ENCODE peak calls at places on chromosomes 5 and 9, in eight cellular contexts. R is transverse colon; P is OCI-LY7; G is psoas muscle; Q is A549; U is CD8-positive, alpha-beta T cell; K is kidney epithelial cell; N is fibroblast of the aortic adventitia. S is an unnamed sample.

GRCh38 chr5:67842806-67843205 is 372.8 kb upstream of the PIK3R1 start:
- DNase-seq in Q (no peak), R (no peak), U (no peak), P (no peak), N (peak; percentile 11), K (no peak), G (no peak), S (no peak)

GRCh38 chr5:89342106-89342876 is 459.3 kb upstream of the MEF2C start:
- DNase-seq in Q (no peak), G (no peak), P (no peak), K (peak; percentile 9), N (peak; percentile 83), R (no peak), U (no peak), S (peak; percentile 72)

GRCh38 chr5:43635374-43635773 is 32.4 kb downstream of the NNT start:
- DNase-seq in P (no peak), N (no peak), Q (no peak), U (no peak), R (no peak), G (no peak), K (no peak), S (no peak)

GRCh38 chr5:14165375-14166091 is 22.4 kb downstream of the TRIO start:
- DNase-seq in G (no peak), R (no peak), K (peak; percentile 90), Q (peak; percentile 89), P (no peak), U (no peak), N (peak; percentile 72), S (peak; percentile 67)

GRCh38 chr5:140301136-140301535 is 1.8 kb downstream of the PFDN1 start:
- DNase-seq in R (no peak), G (no peak), N (no peak), Q (no peak), U (no peak), P (no peak), K (no peak), S (no peak)

GRCh38 chr9:75046725-75047345 is 18.7 kb upstream of the CARNMT1 start:
- DNase-seq in P (no peak), G (no peak), Q (no peak), N (no peak), R (no peak), U (no peak), K (no peak), S (no peak)

GRCh38 chr5:45189481-45189880 is 380.7 kb downstream of the MRPS30 start:
- DNase-seq in N (no peak), P (no peak), U (no peak), R (no peak), Q (no peak), G (no peak), K (no peak), S (no peak)

GRCh38 chr5:120517607-120518252 is 53.6 kb downstream of the PRR16 start:
- DNase-seq in P (no peak), G (no peak), N (peak; percentile 16), K (no peak), Q (no peak), U (no peak), R (no peak), S (no peak)

GRCh38 chr9:136832581-136832980 is 9.7 kb upstream of the AJM1 start:
- DNase-seq in P (no peak), Q (no peak), U (no peak), G (no peak), N (no peak), K (no peak), R (no peak), S (no peak)

GRCh38 chr5:179550511-179551342 is at the start of gene RUFY1:
- DNase-seq in U (peak; percentile 69), K (no peak), N (peak; percentile 73), P (peak; percentile 81), G (peak; percentile 92), Q (peak; percentile 81), R (peak; percentile 87), S (peak; percentile 22)

GRCh38 chr5:56900395-56900794 is 9.0 kb upstream of the SETD9 start:
- DNase-seq in N (peak; percentile 38), R (no peak), K (no peak), G (no peak), P (no peak), Q (no peak), U (no peak), S (peak; percentile 3)

GRCh38 chr5:50967388-50968039 is 301.1 kb downstream of the PARP8 start:
- DNase-seq in Q (no peak), U (no peak), R (no peak), G (no peak), N (no peak), K (no peak), P (no peak), S (no peak)

GRCh38 chr5:143824851-143825720 is 13.1 kb downstream of the HMHB1 start:
- DNase-seq in N (peak; percentile 84), U (peak; percentile 64), G (peak; percentile 87), Q (peak; percentile 69), R (peak; percentile 86), P (peak; percentile 86), K (peak; percentile 18), S (peak; percentile 45)

GRCh38 chr9:108056083-108056804 is 566.7 kb upstream of the KLF4 start:
- DNase-seq in R (no peak), N (peak; percentile 41), Q (no peak), G (no peak), K (no peak), P (no peak), U (no peak), S (no peak)

GRCh38 chr5:83562817-83563557 is 91.4 kb downstream of the VCAN start:
- DNase-seq in Q (no peak), P (no peak), G (no peak), U (no peak), R (no peak), N (peak; percentile 81), K (no peak), S (no peak)

GRCh38 chr5:72723584-72723983 is 92.9 kb upstream of the TNPO1 start:
- DNase-seq in U (no peak), Q (no peak), P (no peak), R (no peak), K (no peak), N (no peak), G (no peak), S (no peak)

GRCh38 chr5:15623794-15624193 is 123.8 kb downstream of the FBXL7 start:
- DNase-seq in Q (no peak), P (no peak), K (no peak), N (no peak), U (no peak), G (no peak), R (no peak), S (no peak)

GRCh38 chr9:570187-570586 is 271.3 kb upstream of the DMRT1 start:
- DNase-seq in U (no peak), G (no peak), K (no peak), Q (no peak), N (no peak), P (peak; percentile 46), R (no peak), S (no peak)

GRCh38 chr5:133370281-133370890 is 242.0 kb downstream of the FSTL4 start:
- DNase-seq in N (peak; percentile 9), R (no peak), U (no peak), P (no peak), G (no peak), K (no peak), Q (no peak), S (no peak)

GRCh38 chr5:150780180-150780692 is 1.7 kb downstream of the SMIM3 start:
- DNase-seq in Q (no peak), K (peak; percentile 71), U (no peak), N (peak; percentile 39), P (no peak), R (peak; percentile 59), G (peak; percentile 67), S (no peak)
- H3K4me3 ChIP-seq in Q (no peak overlapping the region), K (peak overlapping the region; percentile 56), U (no peak overlapping the region), N (peak overlapping the region; percentile 87), P (no peak overlapping the region), R (peak overlapping the region; percentile 53), G (peak overlapping the region; percentile 79), S (peak overlapping the region; percentile 78)

GRCh38 chr5:102545175-102545574 is 46.4 kb upstream of the SLCO6A1 start:
- DNase-seq in U (no peak), G (no peak), P (no peak), K (no peak), Q (no peak), N (no peak), R (no peak), S (no peak)
- TF ChIP-seq CTCF in U (no peak), G (no peak), P (peak; percentile 20), K (peak; percentile 43), Q (no peak), N (peak; percentile 30), R (no peak), S (peak; percentile 25)

DNA sequence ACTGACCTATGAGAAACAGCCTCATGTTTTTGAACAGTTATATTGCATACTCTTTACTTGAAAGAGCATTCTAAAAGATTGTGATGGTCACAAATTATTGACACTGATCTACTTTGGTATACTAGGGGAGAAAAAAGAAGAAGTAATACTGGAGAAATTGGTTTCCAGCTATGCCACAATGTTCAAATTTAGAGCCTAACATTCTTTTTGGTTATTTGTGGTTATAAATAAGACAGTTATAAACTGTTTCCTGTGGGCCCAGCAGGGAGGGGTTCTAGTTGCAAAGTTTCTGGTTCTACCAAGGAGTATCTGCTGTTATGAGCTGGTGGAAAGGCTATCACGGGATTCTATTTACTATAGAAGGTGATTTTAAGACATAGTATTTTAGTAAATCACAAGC is 4.8 kb downstream of the CWC27 start:
- DNase-seq in Q (no peak), N (no peak), G (no peak), R (no peak), P (peak; percentile 9), K (no peak), U (no peak), S (no peak)
- H3K4me3 ChIP-seq in Q (no peak overlapping the region), N (no peak overlapping the region), G (no peak overlapping the region), R (no peak overlapping the region), P (no peak overlapping the region), K (no peak overlapping the region), U (no peak overlapping the region), S (no peak overlapping the region)

GRCh38 chr9:118533850-118534249 is 829.6 kb downstream of the TLR4 start:
- DNase-seq in P (no peak), R (no peak), N (no peak), U (no peak), G (no peak), K (no peak), Q (no peak), S (no peak)

GRCh38 chr9:118529624-118530214 is 825.5 kb downstream of the TLR4 start:
- DNase-seq in U (no peak), P (no peak), R (no peak), G (no peak), N (no peak), K (no peak), Q (no peak), S (no peak)

GRCh38 chr9:118529210-118529609 is 825.0 kb downstream of the TLR4 start:
- DNase-seq in K (no peak), Q (no peak), G (no peak), N (peak; percentile 32), P (no peak), R (no peak), U (no peak), S (peak; percentile 9)

GRCh38 chr9:118538981-118539380 is 830.3 kb downstream of the BRINP1 start:
- DNase-seq in N (no peak), P (no peak), K (no peak), R (no peak), Q (no peak), G (no peak), U (no peak), S (no peak)

DNA sequence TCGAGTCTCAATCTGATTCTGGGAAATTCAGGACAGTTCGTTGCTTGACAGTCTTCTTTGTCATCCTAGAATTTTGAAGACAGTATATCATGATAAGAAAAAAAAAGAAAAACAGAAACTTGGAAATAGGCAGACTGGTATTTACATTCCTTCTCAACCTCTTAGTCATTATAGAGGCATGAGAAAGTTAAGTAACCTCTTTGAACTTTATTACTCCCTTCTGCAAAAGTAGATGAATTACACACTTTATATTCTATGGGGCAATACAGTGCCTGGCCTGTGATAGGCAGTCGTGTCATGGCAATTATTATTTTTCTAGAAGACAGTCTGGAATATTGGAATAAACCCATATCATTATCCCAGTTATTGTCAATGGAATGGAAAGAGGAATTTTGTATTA is 828.9 kb downstream of the TLR4 start:
- DNase-seq in U (no peak), K (peak; percentile 1), P (no peak), G (no peak), R (no peak), Q (no peak), N (peak; percentile 2), S (no peak)
- TF ChIP-seq CTCF in U (no peak), K (no peak), P (no peak), G (no peak), R (no peak), Q (no peak), N (no peak), S (no peak)